ENCODE peak calls at places on chromosomes 1 and 21, in five cellular contexts. L is GM13977; N is stimulated activated CD8-positive, alpha-beta memory T cell treated with anti-CD3 and anti-CD28 coated beads, Interleukin-7, amount 100 ng/mL, for 1 hour; I is NCI-H1436; V is SK-N-DZ. X is an unnamed sample.

GRCh38 chr1:2382621-2383361 is 8.6 kb downstream of the MORN1 start:
- DNase-seq in L (peak; percentile 79), N (no peak), I (no peak), V (peak; percentile 50), X (peak; percentile 83)

GRCh38 chr1:21669287-21670058 is at the start of gene RAP1GAP:
- DNase-seq in L (peak; percentile 68), N (no peak), I (peak; percentile 49), V (no peak), X (peak; percentile 78)

GRCh38 chr21:36388835-36389234 is 3.6 kb downstream of the CHAF1B start:
- DNase-seq in L (peak; percentile 43), N (no peak), I (no peak), V (no peak), X (no peak)

GRCh38 chr1:178134061-178134460 is 40.2 kb downstream of the RASAL2 start:
- DNase-seq in L (no peak), N (no peak), I (no peak), V (no peak), X (no peak)

GRCh38 chr21:42125571-42126544 is 54.7 kb downstream of the UMODL1 start:
- DNase-seq in L (no peak), N (no peak), I (no peak), V (no peak), X (no peak)

GRCh38 chr1:3915551-3916121 is 15.6 kb upstream of the C1orf174 start:
- DNase-seq in L (no peak), N (no peak), I (no peak), V (no peak), X (no peak)

GRCh38 chr1:228061411-228062084 is 21.0 kb upstream of the ARF1 start:
- DNase-seq in L (no peak), N (no peak), I (no peak), V (no peak), X (no peak)

GRCh38 chr21:15343066-15343465 is 278.3 kb upstream of the NRIP1 start:
- DNase-seq in L (no peak), N (no peak), I (no peak), V (no peak), X (no peak)

GRCh38 chr1:230381564-230381963 is 44.6 kb downstream of the PGBD5 start:
- DNase-seq in L (no peak), N (no peak), I (no peak), V (no peak), X (no peak)

GRCh38 chr1:183734600-183735036 is 70.3 kb upstream of the RGL1 start:
- DNase-seq in L (no peak), N (no peak), I (no peak), V (no peak), X (peak; percentile 73)

GRCh38 chr1:58709540-58709939 is 9.7 kb upstream of the MYSM1 start:
- DNase-seq in L (no peak), N (no peak), I (no peak), V (no peak), X (no peak)

GRCh38 chr1:218339267-218339831 is 5.8 kb upstream of the TGFB2 start:
- DNase-seq in L (no peak), N (no peak), I (peak; percentile 50), V (peak; percentile 27), X (peak; percentile 26)

GRCh38 chr1:216815239-216815955 is 92.2 kb upstream of the ESRRG start:
- DNase-seq in L (no peak), N (no peak), I (peak; percentile 78), V (no peak), X (no peak)

GRCh38 chr1:97947751-97948150 is 26.9 kb upstream of the DPYD start:
- DNase-seq in L (no peak), N (no peak), I (no peak), V (no peak), X (no peak)

GRCh38 chr1:92882817-92883216 is 51.0 kb downstream of the RPL5 start:
- DNase-seq in L (no peak), N (no peak), I (no peak), V (no peak), X (no peak)

GRCh38 chr1:228830185-228830953 is 95.1 kb downstream of the RHOU start:
- DNase-seq in L (no peak), N (no peak), I (no peak), V (no peak), X (peak; percentile 77)

GRCh38 chr1:72197786-72198185 is 84.6 kb downstream of the NEGR1 start:
- DNase-seq in L (no peak), N (no peak), I (no peak), V (no peak), X (no peak)

GRCh38 chr1:214319930-214320329 is 39.0 kb downstream of the SMYD2 start:
- DNase-seq in L (no peak), N (no peak), I (no peak), V (no peak), X (no peak)

GRCh38 chr1:7948950-7949349 is 8.3 kb upstream of the TNFRSF9 start:
- DNase-seq in L (no peak), N (no peak), I (no peak), V (no peak), X (no peak)

GRCh38 chr1:115652236-115652788 is 10.5 kb downstream of the VANGL1 start:
- DNase-seq in L (no peak), N (no peak), I (no peak), V (no peak), X (no peak)

GRCh38 chr21:40902993-40903392 is 56.0 kb upstream of the DSCAM start:
- DNase-seq in L (no peak), N (no peak), I (no peak), V (no peak), X (no peak)

GRCh38 chr1:95002657-95003432 is 69.9 kb downstream of the ALG14 start:
- DNase-seq in L (no peak), N (no peak), I (no peak), V (peak; percentile 47), X (peak; percentile 53)

GRCh38 chr1:172146149-172146850 is 274.2 kb upstream of the C1orf105 start:
- DNase-seq in L (no peak), N (no peak), I (no peak), V (no peak), X (no peak)

GRCh38 chr1:204080163-204080903 is 7.4 kb downstream of the SOX13 start:
- DNase-seq in L (no peak), N (no peak), I (peak; percentile 95), V (no peak), X (peak; percentile 9)

GRCh38 chr1:198763298-198763714 is 124.5 kb downstream of the PTPRC start:
- DNase-seq in L (no peak), N (no peak), I (peak; percentile 38), V (no peak), X (no peak)

GRCh38 chr1:56908619-56909340 is 54.2 kb downstream of the C8A start:
- DNase-seq in L (no peak), N (no peak), I (no peak), V (no peak), X (no peak)

GRCh38 chr1:164310166-164310565 is 248.8 kb upstream of the PBX1 start:
- DNase-seq in L (no peak), N (no peak), I (no peak), V (no peak), X (no peak)

GRCh38 chr1:230818411-230818810 is 49.9 kb downstream of the C1orf198 start:
- DNase-seq in L (no peak), N (no peak), I (no peak), V (no peak), X (no peak)

GRCh38 chr1:162930532-162931438 is 69.8 kb upstream of the CCDC190 start:
- DNase-seq in L (no peak), N (no peak), I (no peak), V (no peak), X (no peak)

GRCh38 chr1:92747735-92748134 is 37.2 kb downstream of the EVI5 start:
- DNase-seq in L (no peak), N (no peak), I (no peak), V (no peak), X (no peak)

GRCh38 chr1:205335692-205336091 is 14.1 kb upstream of the NUAK2 start:
- DNase-seq in L (peak; percentile 77), N (peak; percentile 40), I (peak; percentile 93), V (peak; percentile 79), X (peak; percentile 77)

GRCh38 chr1:2840036-2840809 is 38.7 kb upstream of the TTC34 start:
- DNase-seq in L (no peak), N (peak; percentile 15), I (no peak), V (no peak), X (no peak)

X was measured in G401.